ENCODE peak calls at places on chromosomes 4 and X, in five cellular contexts. P is testis, S is ascending aorta, L is choroid plexus epithelial cell, X is neural crest cell. R is an unnamed sample.

GRCh38 chrX:2552621-2553297 is 52.0 kb upstream of the DHRSX start:
- DNase-seq in P (no peak), S (no peak), X (no peak), L (peak), R (no peak)

GRCh38 chr4:156672924-156673323 is 298.7 kb downstream of the PDGFC start:
- DNase-seq in X (no peak), L (no peak), S (no peak), P (no peak), R (no peak)

GRCh38 chr4:169099775-169100180 is 89.7 kb upstream of the CBR4 start:
- DNase-seq in S (no peak), L (peak), X (no peak), P (peak), R (no peak)

GRCh38 chrX:115452256-115452655 is 108.7 kb upstream of the PLS3 start:
- DNase-seq in X (no peak), P (no peak), L (peak), S (no peak), R (no peak)

GRCh38 chr4:141899103-141899502 is 262.7 kb downstream of the IL15 start:
- DNase-seq in X (no peak), S (no peak), P (no peak), L (no peak), R (no peak)

GRCh38 chr4:119040711-119041185 is 94.9 kb upstream of the MYOZ2 start:
- DNase-seq in S (no peak), X (no peak), P (no peak), L (peak), R (no peak)

GRCh38 chrX:144896323-144896722 is 351.0 kb upstream of the SPANXN1 start:
- DNase-seq in L (peak), X (no peak), P (no peak), S (no peak), R (no peak)

GRCh38 chr4:10965196-10965595 is 280.6 kb upstream of the CLNK start:
- DNase-seq in X (no peak), P (no peak), L (peak), S (no peak), R (no peak)

GRCh38 chr4:106338671-106339070 is 22.3 kb downstream of the AIMP1 start:
- DNase-seq in X (no peak), P (no peak), L (no peak), S (no peak), R (no peak)

GRCh38 chrX:85905851-85906250 is 141.5 kb downstream of the CHM start:
- DNase-seq in P (no peak), S (no peak), L (no peak), X (no peak), R (no peak)

GRCh38 chr4:81919810-81920209 is 448.1 kb upstream of the RASGEF1B start:
- DNase-seq in X (no peak), S (no peak), P (no peak), L (no peak), R (no peak)

GRCh38 chr4:3031357-3032064 is 42.8 kb downstream of the HTT-AS start:
- DNase-seq in X (no peak), L (no peak), P (peak), S (no peak), R (no peak)

GRCh38 chrX:22053486-22053885 is 21.4 kb downstream of the PHEX start:
- DNase-seq in S (no peak), X (no peak), P (no peak), L (no peak), R (no peak)

GRCh38 chrX:31012509-31013025 is 59.3 kb downstream of the FTHL17 start:
- DNase-seq in P (no peak), S (no peak), X (no peak), L (no peak), R (no peak)

GRCh38 chrX:65757943-65758342 is 90.5 kb downstream of the MSN start:
- DNase-seq in S (no peak), L (no peak), X (no peak), P (no peak), R (no peak)

GRCh38 chr4:153126137-153126536 is 78.1 kb upstream of the TRIM2 start:
- DNase-seq in X (no peak), L (no peak), S (no peak), P (no peak), R (no peak)

GRCh38 chrX:74246524-74246923 is 57.5 kb upstream of the ZCCHC13 start:
- DNase-seq in L (peak), S (no peak), P (no peak), X (no peak), R (peak)

GRCh38 chr4:103144926-103145325 is 45.3 kb upstream of the BDH2 start:
- DNase-seq in L (no peak), X (no peak), S (no peak), P (no peak), R (no peak)

GRCh38 chr4:2402453-2402852 is 16.0 kb downstream of the ZFYVE28 start:
- DNase-seq in S (no peak), L (peak), X (no peak), P (no peak), R (no peak)

GRCh38 chr4:122652379-122652778 is 31.5 kb upstream of the IL21 start:
- DNase-seq in X (peak), P (peak), S (peak), L (peak), R (peak)

GRCh38 chr4:25051534-25051933 is 20.8 kb upstream of the LGI2 start:
- DNase-seq in S (no peak), P (no peak), X (no peak), L (no peak), R (no peak)
- TF ChIP-seq CTCF in S (no peak), P (no peak), X (no peak), L (no peak), R (no peak)

DNA sequence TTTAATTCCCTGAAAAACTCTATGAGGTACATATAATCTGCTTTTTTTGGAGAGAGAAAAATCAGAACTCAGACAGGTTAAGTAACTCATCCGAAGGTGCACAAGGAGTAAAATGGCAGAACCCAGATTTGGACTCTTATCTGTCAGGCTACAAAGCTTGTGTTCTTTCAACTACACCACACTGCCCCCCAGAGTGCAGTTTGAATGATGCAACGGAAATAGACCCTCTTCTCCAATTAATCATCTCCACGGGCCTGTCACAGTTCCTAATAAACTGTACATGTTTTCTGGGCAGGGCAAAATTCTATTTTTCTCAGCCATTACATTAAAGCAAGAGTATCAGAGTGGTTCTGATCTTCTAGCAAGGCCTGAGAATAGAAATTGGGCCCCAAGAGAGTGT is 35.3 kb upstream of the DCX start:
- DNase-seq in P (peak), S (no peak), L (peak), X (peak), R (no peak)
- TF ChIP-seq CTCF in P (no peak), S (no peak), L (peak), X (peak), R (peak)

GRCh38 chrX:37653397-37654085 is 32.0 kb upstream of the XK start:
- DNase-seq in X (no peak), P (no peak), L (no peak), S (no peak), R (no peak)
- TF ChIP-seq CTCF in X (no peak), P (no peak), L (no peak), S (no peak), R (no peak)

GRCh38 chr4:37780444-37781133 is 45.9 kb upstream of the PGM2 start:
- DNase-seq in X (no peak), P (no peak), L (peak), S (no peak), R (no peak)
- TF ChIP-seq CTCF in X (no peak), P (no peak), L (peak), S (no peak), R (no peak)

GRCh38 chrX:11212741-11213140 is 80.5 kb upstream of the AMELX start:
- DNase-seq in S (no peak), X (no peak), P (peak), L (no peak), R (no peak)

GRCh38 chrX:11214346-11215190 is 78.6 kb upstream of the AMELX start:
- DNase-seq in S (no peak), L (no peak), P (no peak), X (no peak), R (no peak)

GRCh38 chrX:11210397-11210796 is 82.8 kb upstream of the AMELX start:
- DNase-seq in P (no peak), L (no peak), S (no peak), X (no peak), R (no peak)

GRCh38 chrX:11209798-11210197 is 83.4 kb upstream of the AMELX start:
- DNase-seq in S (no peak), P (no peak), X (no peak), L (peak), R (no peak)

GRCh38 chrX:11215191-11215921 is 77.9 kb upstream of the AMELX start:
- DNase-seq in X (no peak), S (no peak), L (no peak), P (no peak), R (no peak)
- TF ChIP-seq CTCF in X (no peak), S (no peak), L (no peak), P (no peak), R (no peak)

GRCh38 chrX:9880912-9881311 is 86.2 kb upstream of the CLDN34 start:
- DNase-seq in L (no peak), X (no peak), P (no peak), S (no peak), R (no peak)

GRCh38 chrX:9882669-9883446 is 84.3 kb upstream of the CLDN34 start:
- DNase-seq in L (peak), S (no peak), P (no peak), X (no peak), R (no peak)

GRCh38 chrX:9888953-9889470 is 78.1 kb upstream of the CLDN34 start:
- DNase-seq in X (no peak), L (no peak), P (no peak), S (no peak), R (no peak)

GRCh38 chrX:9884031-9884779 is 83.0 kb upstream of the CLDN34 start:
- DNase-seq in X (no peak), L (peak), P (no peak), S (no peak), R (no peak)

DNA sequence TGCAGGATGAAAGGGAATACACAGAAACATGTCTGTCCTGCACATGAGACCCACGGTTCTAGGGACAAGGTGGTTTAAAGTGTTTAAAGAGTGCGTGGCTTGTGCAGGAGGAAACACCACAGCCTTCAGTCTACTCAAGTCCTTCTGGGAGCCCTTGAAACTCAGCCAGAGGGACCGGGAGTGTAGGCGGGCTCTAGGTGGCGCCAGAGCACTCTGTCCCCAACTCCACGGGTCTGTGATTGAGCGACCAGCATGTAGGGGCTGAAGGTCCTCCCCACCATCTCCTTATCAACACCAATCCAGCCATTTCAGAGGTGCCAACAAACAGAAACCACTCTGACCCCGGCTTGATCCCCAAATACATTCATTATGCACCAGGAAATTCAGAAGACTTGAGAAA is 82.0 kb upstream of the CLDN34 start:
- DNase-seq in S (no peak), P (peak), L (peak), X (peak), R (peak)
- TF ChIP-seq CTCF in S (no peak), P (no peak), L (peak), X (peak), R (peak)

DNA sequence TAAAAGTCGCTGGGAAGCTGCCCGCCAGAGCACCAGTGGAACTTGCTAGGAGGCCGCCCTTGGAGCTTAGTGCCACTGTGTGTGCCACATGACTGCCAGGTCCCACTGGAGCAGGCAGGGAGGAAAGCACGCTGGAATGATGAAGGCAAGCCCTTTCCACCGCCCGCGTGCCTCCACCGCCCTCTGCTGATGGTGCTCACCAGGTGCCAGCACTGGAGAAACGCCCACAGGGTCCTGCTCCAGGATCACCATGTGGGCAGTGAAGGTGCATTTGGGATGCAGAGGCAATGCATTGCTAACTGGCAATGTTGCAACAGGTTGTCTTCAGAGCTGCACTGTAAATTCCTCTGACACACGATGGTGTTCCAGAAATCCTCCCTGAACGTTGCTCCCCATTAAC is 76.3 kb downstream of the SHROOM2 start:
- DNase-seq in L (no peak), S (no peak), P (no peak), X (no peak), R (no peak)
- TF ChIP-seq CTCF in L (no peak), S (no peak), P (no peak), X (no peak), R (peak)

GRCh38 chr4:38832624-38833528 is 23.7 kb downstream of the TLR6 start:
- DNase-seq in P (no peak), L (no peak), X (no peak), S (no peak), R (no peak)
- TF ChIP-seq CTCF in P (no peak), L (peak), X (no peak), S (no peak), R (no peak)

GRCh38 chr4:75696036-75696435 is 22.8 kb upstream of the G3BP2 start:
- DNase-seq in X (no peak), S (no peak), L (no peak), P (no peak), R (no peak)

GRCh38 chr4:75699299-75699698 is 25.1 kb upstream of the USO1 start:
- DNase-seq in L (no peak), X (no peak), S (peak), P (no peak), R (no peak)

GRCh38 chr4:75698963-75699228 is 25.5 kb upstream of the USO1 start:
- DNase-seq in L (no peak), S (no peak), X (no peak), P (no peak), R (no peak)

GRCh38 chr4:75696551-75696950 is 23.3 kb upstream of the G3BP2 start:
- DNase-seq in S (peak), X (no peak), L (no peak), P (no peak), R (no peak)

DNA sequence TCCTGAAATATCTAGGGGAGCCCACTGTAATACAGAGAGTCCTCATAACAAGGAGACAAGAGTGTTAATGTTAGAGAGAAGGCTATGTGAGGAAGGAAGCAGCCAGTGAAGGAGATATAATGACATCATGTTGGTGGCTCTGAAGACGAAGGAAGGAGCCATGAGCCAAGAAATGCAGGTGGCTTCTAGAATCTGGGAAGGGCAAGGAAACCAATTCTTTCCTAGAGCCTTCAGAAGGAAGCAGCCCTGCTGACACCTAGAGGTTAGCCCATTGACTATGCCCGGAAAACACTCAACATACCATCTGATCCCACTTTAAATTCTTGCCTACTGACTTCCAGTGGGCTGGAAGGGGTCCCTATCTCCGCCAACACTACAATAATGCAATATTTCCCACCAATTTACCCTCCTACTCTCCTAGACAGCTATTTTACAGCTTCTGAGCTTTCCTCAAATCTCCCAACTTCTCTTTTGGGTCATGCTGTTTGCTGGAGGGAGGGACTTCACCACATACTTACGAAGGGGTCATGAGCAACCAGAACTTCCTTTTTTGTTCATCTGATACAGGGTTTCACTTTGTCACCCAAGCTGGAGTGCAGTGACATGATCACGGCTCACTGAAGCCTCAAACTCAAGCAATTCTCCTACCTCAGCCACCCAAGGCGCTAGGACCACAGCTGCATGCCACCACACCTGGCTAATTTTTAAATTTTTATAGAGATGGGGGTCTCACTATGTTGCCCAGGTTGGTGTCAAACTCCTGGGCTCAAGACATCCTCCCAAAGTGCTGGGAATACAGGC is 25.2 kb upstream of the G3BP2 start:
- DNase-seq in P (no peak), L (no peak), S (peak), X (no peak), R (no peak)
- TF ChIP-seq CTCF in P (no peak), L (no peak), S (no peak), X (no peak), R (no peak)

GRCh38 chr4:159447296-159447695 is 344.4 kb downstream of the RAPGEF2 start:
- DNase-seq in P (no peak), L (no peak), X (no peak), S (no peak), R (no peak)

GRCh38 chr4:159443975-159444374 is 341.1 kb downstream of the RAPGEF2 start:
- DNase-seq in S (no peak), L (no peak), X (no peak), P (no peak), R (no peak)

GRCh38 chr4:159445671-159446070 is 342.8 kb downstream of the RAPGEF2 start:
- DNase-seq in S (no peak), X (no peak), L (no peak), P (no peak), R (no peak)

GRCh38 chr4:159446266-159446976 is 343.5 kb downstream of the RAPGEF2 start:
- DNase-seq in X (peak), P (peak), L (peak), S (peak), R (peak)

DNA sequence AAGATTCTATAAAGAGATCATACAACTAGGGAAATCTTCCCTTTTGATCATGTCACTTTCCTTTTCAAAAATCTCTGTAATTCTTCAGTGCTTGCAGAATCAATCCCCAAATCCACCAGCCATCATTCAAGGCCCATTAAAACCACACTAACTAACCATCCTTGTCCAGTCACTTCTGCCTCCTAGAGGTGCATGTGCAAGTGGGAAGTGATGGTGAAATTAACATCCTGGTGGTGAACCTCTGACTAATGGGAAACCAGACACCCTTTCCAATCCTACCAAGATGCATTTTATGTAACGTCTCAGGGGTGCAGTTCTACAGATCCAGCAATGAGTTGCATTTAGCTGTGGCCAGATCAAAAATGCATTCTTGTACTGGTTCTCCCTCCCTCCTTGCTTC is 341.8 kb downstream of the RAPGEF2 start:
- DNase-seq in L (peak), S (no peak), P (no peak), X (no peak), R (no peak)
- TF ChIP-seq CTCF in L (peak), S (no peak), P (no peak), X (peak), R (peak)

R was measured in Panc1.